ENCODE peak calls at places on chromosomes 2 and 18, in five cellular contexts. One of them, this sample, is unnamed.

GRCh38 chr2:126971481-126972271 is 73.0 kb downstream of the TEX51 start:
- DNase-seq in NK-92 treated with Interleukin-12 subunit alpha and Interleukin-12 subunit beta, amount 100 ng/mL, for 24 hours: peak; percentile 5
- DNase-seq in H9: peak; percentile 87
- DNase-seq in RPMI7951: peak; percentile 69
- DNase-seq in nephron progenitor cell: peak; percentile 82
- DNase-seq in this sample: peak; percentile 69

GRCh38 chr2:10434885-10435419 is 13.2 kb downstream of the ODC1 start:
- DNase-seq in NK-92 treated with Interleukin-12 subunit alpha and Interleukin-12 subunit beta, amount 100 ng/mL, for 24 hours: peak; percentile 43
- DNase-seq in H9: peak; percentile 87
- DNase-seq in RPMI7951: peak; percentile 74
- DNase-seq in nephron progenitor cell: peak; percentile 91
- DNase-seq in this sample: peak; percentile 75

GRCh38 chr2:140880573-140880972 is 1250.2 kb downstream of the LRP1B start:
- DNase-seq in NK-92 treated with Interleukin-12 subunit alpha and Interleukin-12 subunit beta, amount 100 ng/mL, for 24 hours: no peak
- DNase-seq in H9: no peak
- DNase-seq in RPMI7951: no peak
- DNase-seq in nephron progenitor cell: no peak
- DNase-seq in this sample: no peak

GRCh38 chr2:54620948-54621347 is 102.5 kb upstream of the EML6 start:
- DNase-seq in NK-92 treated with Interleukin-12 subunit alpha and Interleukin-12 subunit beta, amount 100 ng/mL, for 24 hours: no peak
- DNase-seq in H9: no peak
- DNase-seq in RPMI7951: no peak
- DNase-seq in nephron progenitor cell: no peak
- DNase-seq in this sample: no peak

GRCh38 chr18:22193466-22193865 is 24.1 kb downstream of the GATA6 start:
- DNase-seq in NK-92 treated with Interleukin-12 subunit alpha and Interleukin-12 subunit beta, amount 100 ng/mL, for 24 hours: no peak
- DNase-seq in H9: no peak
- DNase-seq in RPMI7951: no peak
- DNase-seq in nephron progenitor cell: no peak
- DNase-seq in this sample: no peak

GRCh38 chr18:26103579-26103978 is 13.2 kb upstream of the SS18 start:
- DNase-seq in NK-92 treated with Interleukin-12 subunit alpha and Interleukin-12 subunit beta, amount 100 ng/mL, for 24 hours: no peak
- DNase-seq in H9: peak; percentile 72
- DNase-seq in RPMI7951: no peak
- DNase-seq in nephron progenitor cell: peak; percentile 15
- DNase-seq in this sample: no peak

GRCh38 chr18:9103488-9103887 is 989 bp downstream of the NDUFV2 start:
- DNase-seq in NK-92 treated with Interleukin-12 subunit alpha and Interleukin-12 subunit beta, amount 100 ng/mL, for 24 hours: no peak
- DNase-seq in H9: no peak
- DNase-seq in RPMI7951: peak; percentile 14
- DNase-seq in nephron progenitor cell: no peak
- DNase-seq in this sample: no peak

GRCh38 chr18:21264651-21265050 is 22.6 kb downstream of the GREB1L start:
- DNase-seq in NK-92 treated with Interleukin-12 subunit alpha and Interleukin-12 subunit beta, amount 100 ng/mL, for 24 hours: no peak
- DNase-seq in H9: no peak
- DNase-seq in RPMI7951: no peak
- DNase-seq in nephron progenitor cell: peak; percentile 36
- DNase-seq in this sample: no peak

GRCh38 chr2:74708883-74709282 is 54.8 kb downstream of the SEMA4F start:
- DNase-seq in NK-92 treated with Interleukin-12 subunit alpha and Interleukin-12 subunit beta, amount 100 ng/mL, for 24 hours: no peak
- DNase-seq in H9: no peak
- DNase-seq in RPMI7951: peak; percentile 76
- DNase-seq in nephron progenitor cell: no peak
- DNase-seq in this sample: peak; percentile 38

GRCh38 chr2:242010567-242011513 is 141.3 kb downstream of the RTP5 start:
- DNase-seq in NK-92 treated with Interleukin-12 subunit alpha and Interleukin-12 subunit beta, amount 100 ng/mL, for 24 hours: no peak
- DNase-seq in H9: no peak
- DNase-seq in RPMI7951: peak; percentile 7
- DNase-seq in nephron progenitor cell: no peak
- DNase-seq in this sample: no peak

GRCh38 chr2:230011617-230012016 is 57.1 kb downstream of the SLC16A14 start:
- DNase-seq in NK-92 treated with Interleukin-12 subunit alpha and Interleukin-12 subunit beta, amount 100 ng/mL, for 24 hours: no peak
- DNase-seq in H9: no peak
- DNase-seq in RPMI7951: no peak
- DNase-seq in nephron progenitor cell: no peak
- DNase-seq in this sample: no peak

GRCh38 chr2:234950730-234951385 is 959 bp upstream of the SH3BP4 start:
- DNase-seq in NK-92 treated with Interleukin-12 subunit alpha and Interleukin-12 subunit beta, amount 100 ng/mL, for 24 hours: no peak
- DNase-seq in H9: no peak
- DNase-seq in RPMI7951: peak; percentile 66
- DNase-seq in nephron progenitor cell: no peak
- DNase-seq in this sample: no peak

GRCh38 chr18:4831791-4832375 is 365.2 kb downstream of the AKAIN1 start:
- DNase-seq in NK-92 treated with Interleukin-12 subunit alpha and Interleukin-12 subunit beta, amount 100 ng/mL, for 24 hours: no peak
- DNase-seq in H9: no peak
- DNase-seq in RPMI7951: no peak
- DNase-seq in nephron progenitor cell: no peak
- DNase-seq in this sample: no peak

GRCh38 chr18:28757466-28758008 is 580.6 kb upstream of the CDH2 start:
- DNase-seq in NK-92 treated with Interleukin-12 subunit alpha and Interleukin-12 subunit beta, amount 100 ng/mL, for 24 hours: no peak
- DNase-seq in H9: no peak
- DNase-seq in RPMI7951: no peak
- DNase-seq in nephron progenitor cell: no peak
- DNase-seq in this sample: no peak

GRCh38 chr2:85468704-85469349 is 50.3 kb downstream of the SH2D6 start:
- DNase-seq in NK-92 treated with Interleukin-12 subunit alpha and Interleukin-12 subunit beta, amount 100 ng/mL, for 24 hours: no peak
- DNase-seq in H9: peak; percentile 59
- DNase-seq in RPMI7951: peak; percentile 91
- DNase-seq in nephron progenitor cell: no peak
- DNase-seq in this sample: no peak

GRCh38 chr2:234404957-234405356 is 91.9 kb downstream of the ARL4C start:
- DNase-seq in NK-92 treated with Interleukin-12 subunit alpha and Interleukin-12 subunit beta, amount 100 ng/mL, for 24 hours: no peak
- DNase-seq in H9: no peak
- DNase-seq in RPMI7951: no peak
- DNase-seq in nephron progenitor cell: no peak
- DNase-seq in this sample: no peak

GRCh38 chr2:199811360-199811759 is 39.6 kb downstream of the FTCDNL1 start:
- DNase-seq in NK-92 treated with Interleukin-12 subunit alpha and Interleukin-12 subunit beta, amount 100 ng/mL, for 24 hours: no peak
- DNase-seq in H9: no peak
- DNase-seq in RPMI7951: peak; percentile 45
- DNase-seq in nephron progenitor cell: no peak
- DNase-seq in this sample: no peak

GRCh38 chr2:172906401-172906811 is 169.2 kb upstream of the MAP3K20 start:
- DNase-seq in NK-92 treated with Interleukin-12 subunit alpha and Interleukin-12 subunit beta, amount 100 ng/mL, for 24 hours: no peak
- DNase-seq in H9: no peak
- DNase-seq in RPMI7951: no peak
- DNase-seq in nephron progenitor cell: no peak
- DNase-seq in this sample: no peak

GRCh38 chr2:149050188-149050587 is 11.7 kb downstream of the LYPD6B start:
- DNase-seq in NK-92 treated with Interleukin-12 subunit alpha and Interleukin-12 subunit beta, amount 100 ng/mL, for 24 hours: no peak
- DNase-seq in H9: no peak
- DNase-seq in RPMI7951: peak; percentile 45
- DNase-seq in nephron progenitor cell: no peak
- DNase-seq in this sample: no peak

GRCh38 chr2:99451280-99451679 is 38.5 kb downstream of the REV1 start:
- DNase-seq in NK-92 treated with Interleukin-12 subunit alpha and Interleukin-12 subunit beta, amount 100 ng/mL, for 24 hours: no peak
- DNase-seq in H9: no peak
- DNase-seq in RPMI7951: no peak
- DNase-seq in nephron progenitor cell: no peak
- DNase-seq in this sample: no peak

GRCh38 chr18:25061345-25061744 is 290.6 kb downstream of the ZNF521 start:
- DNase-seq in NK-92 treated with Interleukin-12 subunit alpha and Interleukin-12 subunit beta, amount 100 ng/mL, for 24 hours: no peak
- DNase-seq in H9: no peak
- DNase-seq in RPMI7951: no peak
- DNase-seq in nephron progenitor cell: no peak
- DNase-seq in this sample: no peak

GRCh38 chr18:74264303-74265020 is 27.3 kb downstream of the CYB5A start:
- DNase-seq in NK-92 treated with Interleukin-12 subunit alpha and Interleukin-12 subunit beta, amount 100 ng/mL, for 24 hours: no peak
- DNase-seq in H9: no peak
- DNase-seq in RPMI7951: no peak
- DNase-seq in nephron progenitor cell: no peak
- DNase-seq in this sample: no peak

GRCh38 chr2:128469203-128469602 is 150.5 kb upstream of the HS6ST1 start:
- DNase-seq in NK-92 treated with Interleukin-12 subunit alpha and Interleukin-12 subunit beta, amount 100 ng/mL, for 24 hours: no peak
- DNase-seq in H9: peak; percentile 40
- DNase-seq in RPMI7951: no peak
- DNase-seq in nephron progenitor cell: no peak
- DNase-seq in this sample: no peak

GRCh38 chr2:46540496-46541342 is 61.4 kb downstream of the TMEM247 start:
- DNase-seq in NK-92 treated with Interleukin-12 subunit alpha and Interleukin-12 subunit beta, amount 100 ng/mL, for 24 hours: no peak
- DNase-seq in H9: no peak
- DNase-seq in RPMI7951: peak; percentile 80
- DNase-seq in nephron progenitor cell: no peak
- DNase-seq in this sample: peak; percentile 67

GRCh38 chr18:50956116-50956515 is 11.7 kb upstream of the ELAC1 start:
- DNase-seq in NK-92 treated with Interleukin-12 subunit alpha and Interleukin-12 subunit beta, amount 100 ng/mL, for 24 hours: no peak
- DNase-seq in H9: no peak
- DNase-seq in RPMI7951: no peak
- DNase-seq in nephron progenitor cell: no peak
- DNase-seq in this sample: no peak

GRCh38 chr2:135337066-135337465 is 194.0 kb downstream of the ZRANB3 start:
- DNase-seq in NK-92 treated with Interleukin-12 subunit alpha and Interleukin-12 subunit beta, amount 100 ng/mL, for 24 hours: no peak
- DNase-seq in H9: no peak
- DNase-seq in RPMI7951: peak; percentile 20
- DNase-seq in nephron progenitor cell: no peak
- DNase-seq in this sample: no peak

GRCh38 chr2:237427807-237428506 is 14.0 kb upstream of the COL6A3 start:
- DNase-seq in NK-92 treated with Interleukin-12 subunit alpha and Interleukin-12 subunit beta, amount 100 ng/mL, for 24 hours: no peak
- DNase-seq in H9: no peak
- DNase-seq in RPMI7951: no peak
- DNase-seq in nephron progenitor cell: no peak
- DNase-seq in this sample: no peak

GRCh38 chr2:9142551-9143263 is 63.9 kb upstream of the ASAP2 start:
- DNase-seq in NK-92 treated with Interleukin-12 subunit alpha and Interleukin-12 subunit beta, amount 100 ng/mL, for 24 hours: peak; percentile 19
- DNase-seq in H9: peak; percentile 93
- DNase-seq in RPMI7951: peak; percentile 92
- DNase-seq in nephron progenitor cell: peak; percentile 94
- DNase-seq in this sample: peak; percentile 83

GRCh38 chr2:97740590-97741182 is 27.3 kb downstream of the ZAP70 start:
- DNase-seq in NK-92 treated with Interleukin-12 subunit alpha and Interleukin-12 subunit beta, amount 100 ng/mL, for 24 hours: no peak
- DNase-seq in H9: peak; percentile 80
- DNase-seq in RPMI7951: no peak
- DNase-seq in nephron progenitor cell: peak; percentile 71
- DNase-seq in this sample: peak; percentile 33

GRCh38 chr2:62457555-62457954 is 48.4 kb downstream of the TMEM17 start:
- DNase-seq in NK-92 treated with Interleukin-12 subunit alpha and Interleukin-12 subunit beta, amount 100 ng/mL, for 24 hours: no peak
- DNase-seq in H9: no peak
- DNase-seq in RPMI7951: no peak
- DNase-seq in nephron progenitor cell: no peak
- DNase-seq in this sample: no peak